ENCODE peak calls at places on chromosomes 13 and 19, in nine cellular contexts. R is lung, V is heart right ventricle, P is psoas muscle, Y is IMR-90, E is neuronal stem cell, Q is prostate gland, W is spleen, L is neural progenitor cell. M is an unnamed sample.
A peak's percentile ranks its signal among the peaks of the same experiment; 100 is the strongest.

GRCh38 chr13:114071441-114071840 is 61.0 kb downstream of the RASA3 start:
- DNase-seq in R (no peak), V (no peak), P (no peak), Y (no peak), E (peak; percentile 85), Q (no peak), W (no peak), L (peak; percentile 93), M (no peak)

GRCh38 chr19:54335164-54335563 is 3.8 kb downstream of the LILRA4 start:
- DNase-seq in R (no peak), V (no peak), P (no peak), Y (no peak), E (no peak), Q (no peak), W (no peak), L (no peak), M (no peak)

GRCh38 chr13:24217601-24218281 is 57.2 kb downstream of the SPATA13 start:
- DNase-seq in R (no peak), V (no peak), P (no peak), Y (no peak), E (no peak), Q (no peak), W (no peak), L (no peak), M (no peak)

GRCh38 chr19:54436561-54437229 is 12.3 kb upstream of the LENG8 start:
- DNase-seq in R (no peak), V (peak; percentile 3), P (no peak), Y (no peak), E (no peak), Q (no peak), W (no peak), L (no peak), M (no peak)

GRCh38 chr19:49923055-49924003 is 5.7 kb upstream of the ATF5 start:
- DNase-seq in R (no peak), V (no peak), P (peak; percentile 34), Y (no peak), E (no peak), Q (no peak), W (no peak), L (no peak), M (no peak)

GRCh38 chr13:77038907-77039470 is 12.0 kb upstream of the FBXL3 start:
- DNase-seq in R (no peak), V (no peak), P (no peak), Y (no peak), E (no peak), Q (no peak), W (no peak), L (no peak), M (no peak)

GRCh38 chr19:39135701-39136100 is 10.1 kb downstream of the PAK4 start:
- DNase-seq in R (no peak), V (no peak), P (no peak), Y (no peak), E (no peak), Q (no peak), W (no peak), L (no peak), M (no peak)

GRCh38 chr19:31232871-31233270 is 116.4 kb downstream of the TSHZ3 start:
- DNase-seq in R (no peak), V (no peak), P (no peak), Y (peak; percentile 96), E (no peak), Q (no peak), W (no peak), L (no peak), M (no peak)

GRCh38 chr13:42355841-42356575 is 84.1 kb downstream of the AKAP11 start:
- DNase-seq in R (no peak), V (no peak), P (no peak), Y (no peak), E (no peak), Q (no peak), W (no peak), L (no peak), M (no peak)

GRCh38 chr19:703651-704446 is 4.9 kb upstream of the PALM start:
- DNase-seq in R (peak; percentile 75), V (peak; percentile 69), P (peak; percentile 90), Y (peak; percentile 18), E (peak; percentile 69), Q (no peak), W (peak; percentile 92), L (peak; percentile 86), M (no peak)

GRCh38 chr13:114134111-114134943 is 1.9 kb upstream of the RASA3 start:
- DNase-seq in R (no peak), V (no peak), P (peak; percentile 38), Y (no peak), E (no peak), Q (no peak), W (peak; percentile 87), L (peak; percentile 60), M (no peak)

GRCh38 chr13:29619995-29620394 is 24.5 kb upstream of the SLC7A1 start:
- DNase-seq in R (no peak), V (no peak), P (no peak), Y (peak; percentile 50), E (no peak), Q (no peak), W (no peak), L (no peak), M (no peak)

GRCh38 chr19:17454579-17454978 is 6.1 kb upstream of the TMEM221 start:
- DNase-seq in R (no peak), V (no peak), P (no peak), Y (no peak), E (no peak), Q (no peak), W (no peak), L (peak; percentile 62), M (no peak)

GRCh38 chr19:31350693-31351211 is 1.5 kb upstream of the TSHZ3 start:
- DNase-seq in R (no peak), V (peak; percentile 65), P (peak; percentile 67), Y (peak; percentile 56), E (no peak), Q (peak; percentile 42), W (peak; percentile 82), L (peak; percentile 88), M (no peak)

DNA sequence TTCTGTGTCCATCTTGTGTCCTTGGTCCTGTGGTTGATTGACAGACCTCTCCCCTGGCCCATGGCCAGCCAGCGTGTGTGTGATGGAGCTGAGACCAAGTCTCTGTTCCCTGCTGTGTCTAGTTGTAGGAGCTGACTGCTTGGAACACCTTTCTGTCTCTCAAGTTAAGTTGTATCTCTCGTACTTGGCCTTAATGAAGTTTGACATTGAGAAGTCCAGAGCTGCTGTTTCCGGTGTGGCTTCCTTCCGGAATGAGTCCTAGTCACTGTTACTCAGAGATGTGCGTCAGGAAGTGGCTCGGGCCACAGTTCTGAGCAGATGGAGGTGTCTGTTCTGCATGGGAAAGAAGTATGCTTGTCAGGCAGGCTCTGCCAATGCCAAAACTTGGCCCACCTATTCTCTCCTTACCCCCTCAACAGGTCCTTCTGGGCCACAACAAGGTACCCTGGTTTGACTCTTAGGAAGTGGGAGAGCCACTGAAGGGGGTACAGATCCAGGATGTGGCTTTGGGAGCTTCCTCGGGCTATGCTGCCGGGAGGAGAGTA is 54.3 kb downstream of the GATAD2A start:
- DNase-seq in R (no peak), V (no peak), P (no peak), Y (peak; percentile 87), E (no peak), Q (no peak), W (peak; percentile 90), L (no peak), M (no peak)
- H3K4me3 ChIP-seq in R (no peak overlapping the region), V (peak overlapping the region; percentile 31), P (peak overlapping the region; percentile 41), Y (peak overlapping the region; percentile 2), E (no peak overlapping the region), Q (no peak overlapping the region), W (peak overlapping the region; percentile 3), L (no peak overlapping the region), M (no peak overlapping the region)

GRCh38 chr19:33293255-33294057 is 8.9 kb downstream of the CEBPA start:
- DNase-seq in R (no peak), V (no peak), P (peak; percentile 68), Y (peak; percentile 71), E (no peak), Q (peak; percentile 74), W (peak; percentile 83), L (no peak), M (no peak)
- H3K27ac ChIP-seq in R (no peak overlapping the region), V (no peak overlapping the region), P (peak overlapping the region; percentile 86), Y (no peak overlapping the region), E (no peak overlapping the region), Q (peak overlapping the region; percentile 77), W (no peak overlapping the region), L (no peak overlapping the region), M (peak overlapping the region; percentile 83)

DNA sequence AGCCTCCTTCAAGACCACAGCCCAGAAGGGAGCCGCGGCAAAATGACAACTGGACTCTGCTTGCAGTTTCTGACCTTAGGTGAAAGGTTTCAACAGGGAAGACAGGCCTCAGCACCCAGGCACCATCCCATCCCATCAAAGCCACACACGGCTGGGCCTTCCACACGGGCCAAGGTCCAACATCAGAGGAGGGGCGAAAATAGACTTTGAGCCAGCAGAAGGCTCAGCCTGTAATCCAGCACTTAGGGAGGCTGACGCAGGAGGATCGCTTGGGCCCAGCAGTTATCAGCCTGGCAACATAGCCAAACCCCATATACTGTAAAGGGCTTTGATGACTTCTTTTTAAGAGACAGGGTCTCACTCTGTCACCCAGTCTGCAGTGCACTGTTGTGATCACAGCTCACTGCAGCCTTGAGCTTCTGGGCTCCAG is 26.8 kb upstream of the TINCR start:
- DNase-seq in R (no peak), V (no peak), P (peak; percentile 15), Y (no peak), E (no peak), Q (no peak), W (peak; percentile 38), L (no peak), M (no peak)
- H3K36me3 ChIP-seq in R (peaks cover 81% of the 10 kb centered on the region), V (peaks cover 100% of the 10 kb centered on the region), P (peaks cover 100% of the 10 kb centered on the region), Y (peaks cover 86% of the 10 kb centered on the region), E (peaks cover 67% of the 10 kb centered on the region), Q (peaks cover 43% of the 10 kb centered on the region), W (peaks cover 100% of the 10 kb centered on the region), L (no peaks in the 10 kb centered on the region), M (peaks cover 78% of the 10 kb centered on the region)

DNA sequence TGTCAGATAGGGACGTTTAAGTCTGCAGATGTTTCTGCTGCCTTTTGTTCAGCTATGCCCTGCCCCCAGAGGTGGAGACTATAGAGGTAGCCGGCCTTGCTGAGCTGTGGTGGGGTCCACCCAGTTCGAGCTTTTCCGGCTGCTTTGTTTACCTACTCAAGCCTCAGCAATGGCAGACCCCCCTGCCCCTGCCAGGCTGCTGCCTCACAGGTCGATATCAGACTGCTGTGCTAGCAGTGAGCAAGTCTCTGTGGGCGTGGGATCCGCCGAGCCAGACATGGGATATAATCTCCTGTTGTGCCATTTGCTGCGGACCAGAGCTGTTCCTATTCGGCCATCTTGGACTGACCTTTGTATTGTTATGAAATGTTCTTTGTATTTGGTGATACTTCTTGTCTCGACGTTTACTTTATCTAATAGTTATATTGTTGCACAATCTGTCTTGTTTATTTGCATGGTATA is 46.3 kb downstream of the NBEA start:
- DNase-seq in R (no peak), V (no peak), P (no peak), Y (no peak), E (no peak), Q (no peak), W (no peak), L (no peak), M (no peak)
- H3K4me3 ChIP-seq in R (no peak overlapping the region), V (no peak overlapping the region), P (no peak overlapping the region), Y (no peak overlapping the region), E (no peak overlapping the region), Q (no peak overlapping the region), W (no peak overlapping the region), L (no peak overlapping the region), M (no peak overlapping the region)